ENCODE peak calls at places on chromosome 1, in seven cellular contexts. One of them, this sample, is unnamed. For H3K4me1, the result is how much of the 10 kb centered on the place peaks cover.

GRCh38 chr1:116167625-116168276 is 56.6 kb downstream of the MAB21L3 start:
- DNase-seq in colonic mucosa: peak
- DNase-seq in K562: peak
- DNase-seq in DND-41: no peak
- DNase-seq in psoas muscle: peak
- DNase-seq in lower lobe of right lung: no peak
- DNase-seq in cardiac muscle cell: peak
- DNase-seq in this sample: no peak

GRCh38 chr1:84146375-84147032 is 2.4 kb downstream of the PRKACB start:
- DNase-seq in colonic mucosa: no peak
- DNase-seq in K562: no peak
- DNase-seq in DND-41: no peak
- DNase-seq in psoas muscle: no peak
- DNase-seq in lower lobe of right lung: no peak
- DNase-seq in cardiac muscle cell: no peak
- DNase-seq in this sample: no peak

GRCh38 chr1:236066828-236067386 is 2.0 kb upstream of the NID1 start:
- DNase-seq in colonic mucosa: peak
- DNase-seq in K562: no peak
- DNase-seq in DND-41: peak
- DNase-seq in psoas muscle: peak
- DNase-seq in lower lobe of right lung: peak
- DNase-seq in cardiac muscle cell: peak
- DNase-seq in this sample: peak

GRCh38 chr1:247407180-247407616 is 8.8 kb upstream of the NLRP3 start:
- DNase-seq in colonic mucosa: no peak
- DNase-seq in K562: no peak
- DNase-seq in DND-41: no peak
- DNase-seq in psoas muscle: no peak
- DNase-seq in lower lobe of right lung: peak
- DNase-seq in cardiac muscle cell: no peak
- DNase-seq in this sample: peak

GRCh38 chr1:227437495-227438008 is 119.3 kb upstream of the CDC42BPA start:
- DNase-seq in colonic mucosa: no peak
- DNase-seq in K562: peak
- DNase-seq in DND-41: no peak
- DNase-seq in psoas muscle: no peak
- DNase-seq in lower lobe of right lung: no peak
- DNase-seq in cardiac muscle cell: peak
- DNase-seq in this sample: no peak

GRCh38 chr1:233295775-233296322 is 324 bp upstream of the PCNX2 start:
- DNase-seq in colonic mucosa: no peak
- DNase-seq in K562: no peak
- DNase-seq in DND-41: no peak
- DNase-seq in psoas muscle: no peak
- DNase-seq in lower lobe of right lung: no peak
- DNase-seq in cardiac muscle cell: no peak
- DNase-seq in this sample: no peak

GRCh38 chr1:97053275-97053674 is 331.7 kb downstream of the PTBP2 start:
- DNase-seq in colonic mucosa: no peak
- DNase-seq in K562: no peak
- DNase-seq in DND-41: no peak
- DNase-seq in psoas muscle: no peak
- DNase-seq in lower lobe of right lung: no peak
- DNase-seq in cardiac muscle cell: no peak
- DNase-seq in this sample: no peak

GRCh38 chr1:9836632-9836960 is 12.8 kb upstream of the CLSTN1 start:
- DNase-seq in colonic mucosa: no peak
- DNase-seq in K562: no peak
- DNase-seq in DND-41: no peak
- DNase-seq in psoas muscle: no peak
- DNase-seq in lower lobe of right lung: peak
- DNase-seq in cardiac muscle cell: no peak
- DNase-seq in this sample: no peak

GRCh38 chr1:169345500-169345899 is 22.1 kb downstream of the NME7 start:
- DNase-seq in colonic mucosa: no peak
- DNase-seq in K562: no peak
- DNase-seq in DND-41: no peak
- DNase-seq in psoas muscle: no peak
- DNase-seq in lower lobe of right lung: no peak
- DNase-seq in cardiac muscle cell: no peak
- DNase-seq in this sample: no peak

GRCh38 chr1:6268431-6268830 is 7.5 kb upstream of the GPR153 start:
- DNase-seq in colonic mucosa: no peak
- DNase-seq in K562: no peak
- DNase-seq in DND-41: no peak
- DNase-seq in psoas muscle: no peak
- DNase-seq in lower lobe of right lung: no peak
- DNase-seq in cardiac muscle cell: peak
- DNase-seq in this sample: no peak

GRCh38 chr1:93753766-93754763 is 72.4 kb upstream of the BCAR3 start:
- DNase-seq in colonic mucosa: no peak
- DNase-seq in K562: no peak
- DNase-seq in DND-41: no peak
- DNase-seq in psoas muscle: no peak
- DNase-seq in lower lobe of right lung: no peak
- DNase-seq in cardiac muscle cell: no peak
- DNase-seq in this sample: no peak

GRCh38 chr1:74772945-74773344 is 40.0 kb downstream of the TYW3 start:
- DNase-seq in colonic mucosa: no peak
- DNase-seq in K562: no peak
- DNase-seq in DND-41: no peak
- DNase-seq in psoas muscle: no peak
- DNase-seq in lower lobe of right lung: no peak
- DNase-seq in cardiac muscle cell: no peak
- DNase-seq in this sample: no peak

GRCh38 chr1:221439008-221439733 is 302.7 kb downstream of the DUSP10 start:
- DNase-seq in colonic mucosa: no peak
- DNase-seq in K562: no peak
- DNase-seq in DND-41: no peak
- DNase-seq in psoas muscle: no peak
- DNase-seq in lower lobe of right lung: no peak
- DNase-seq in cardiac muscle cell: no peak
- DNase-seq in this sample: no peak

GRCh38 chr1:9211291-9211811 is 23.2 kb upstream of the H6PD start:
- DNase-seq in colonic mucosa: no peak
- DNase-seq in K562: peak
- DNase-seq in DND-41: no peak
- DNase-seq in psoas muscle: no peak
- DNase-seq in lower lobe of right lung: no peak
- DNase-seq in cardiac muscle cell: no peak
- DNase-seq in this sample: no peak

GRCh38 chr1:174405219-174405618 is 42.5 kb upstream of the GPR52 start:
- DNase-seq in colonic mucosa: no peak
- DNase-seq in K562: no peak
- DNase-seq in DND-41: no peak
- DNase-seq in psoas muscle: no peak
- DNase-seq in lower lobe of right lung: no peak
- DNase-seq in cardiac muscle cell: no peak
- DNase-seq in this sample: no peak

GRCh38 chr1:13617108-13617507 is 33.5 kb downstream of the PDPN start:
- DNase-seq in colonic mucosa: no peak
- DNase-seq in K562: no peak
- DNase-seq in DND-41: no peak
- DNase-seq in psoas muscle: no peak
- DNase-seq in lower lobe of right lung: no peak
- DNase-seq in cardiac muscle cell: no peak
- DNase-seq in this sample: no peak

GRCh38 chr1:101244842-101245574 is 8.2 kb downstream of the S1PR1 start:
- DNase-seq in colonic mucosa: no peak
- DNase-seq in K562: no peak
- DNase-seq in DND-41: no peak
- DNase-seq in psoas muscle: no peak
- DNase-seq in lower lobe of right lung: no peak
- DNase-seq in cardiac muscle cell: no peak
- DNase-seq in this sample: no peak

GRCh38 chr1:15345711-15346355 is 63.9 kb upstream of the EFHD2 start:
- DNase-seq in colonic mucosa: peak
- DNase-seq in K562: peak
- DNase-seq in DND-41: no peak
- DNase-seq in psoas muscle: peak
- DNase-seq in lower lobe of right lung: peak
- DNase-seq in cardiac muscle cell: no peak
- DNase-seq in this sample: no peak

GRCh38 chr1:208083016-208083714 is 161.0 kb downstream of the PLXNA2 start:
- DNase-seq in colonic mucosa: no peak
- DNase-seq in K562: no peak
- DNase-seq in DND-41: no peak
- DNase-seq in psoas muscle: no peak
- DNase-seq in lower lobe of right lung: no peak
- DNase-seq in cardiac muscle cell: no peak
- DNase-seq in this sample: no peak

GRCh38 chr1:18132707-18133066 is 25.1 kb downstream of the IGSF21 start:
- DNase-seq in colonic mucosa: no peak
- DNase-seq in K562: no peak
- DNase-seq in DND-41: no peak
- DNase-seq in psoas muscle: no peak
- DNase-seq in lower lobe of right lung: no peak
- DNase-seq in cardiac muscle cell: no peak
- DNase-seq in this sample: no peak

GRCh38 chr1:217569021-217569420 is 61.9 kb downstream of the GPATCH2 start:
- DNase-seq in colonic mucosa: no peak
- DNase-seq in K562: no peak
- DNase-seq in DND-41: no peak
- DNase-seq in psoas muscle: no peak
- DNase-seq in lower lobe of right lung: no peak
- DNase-seq in cardiac muscle cell: no peak
- DNase-seq in this sample: no peak

DNA sequence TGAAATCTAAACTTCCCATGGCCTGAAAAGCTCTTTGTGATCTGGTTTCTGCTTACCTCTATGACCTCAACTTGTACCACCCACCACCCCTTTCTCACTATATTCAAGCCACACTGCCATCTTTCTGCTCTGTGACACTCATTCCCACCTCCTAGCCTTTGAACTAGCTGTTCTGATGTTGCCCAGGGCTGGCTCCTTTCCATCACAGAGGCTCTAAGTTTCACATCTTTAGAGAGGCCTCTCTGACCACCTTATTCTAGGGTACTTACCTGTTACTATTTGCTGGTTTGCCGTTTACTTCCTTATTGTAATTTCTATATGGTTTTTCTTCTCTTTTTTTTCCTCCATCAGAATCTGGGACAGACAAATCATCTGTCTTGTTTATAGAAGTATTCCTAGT is 4.3 kb downstream of the MPZL1 start:
- DNase-seq in colonic mucosa: no peak
- DNase-seq in K562: no peak
- DNase-seq in DND-41: no peak
- DNase-seq in psoas muscle: no peak
- DNase-seq in lower lobe of right lung: no peak
- DNase-seq in cardiac muscle cell: no peak
- DNase-seq in this sample: no peak
- H3K4me1 ChIP-seq in colonic mucosa: under half
- H3K4me1 ChIP-seq in K562: under half
- H3K4me1 ChIP-seq in DND-41: under half
- H3K4me1 ChIP-seq in psoas muscle: under half
- H3K4me1 ChIP-seq in lower lobe of right lung: under half
- H3K4me1 ChIP-seq in cardiac muscle cell: under half
- H3K4me1 ChIP-seq in this sample: under half

DNA sequence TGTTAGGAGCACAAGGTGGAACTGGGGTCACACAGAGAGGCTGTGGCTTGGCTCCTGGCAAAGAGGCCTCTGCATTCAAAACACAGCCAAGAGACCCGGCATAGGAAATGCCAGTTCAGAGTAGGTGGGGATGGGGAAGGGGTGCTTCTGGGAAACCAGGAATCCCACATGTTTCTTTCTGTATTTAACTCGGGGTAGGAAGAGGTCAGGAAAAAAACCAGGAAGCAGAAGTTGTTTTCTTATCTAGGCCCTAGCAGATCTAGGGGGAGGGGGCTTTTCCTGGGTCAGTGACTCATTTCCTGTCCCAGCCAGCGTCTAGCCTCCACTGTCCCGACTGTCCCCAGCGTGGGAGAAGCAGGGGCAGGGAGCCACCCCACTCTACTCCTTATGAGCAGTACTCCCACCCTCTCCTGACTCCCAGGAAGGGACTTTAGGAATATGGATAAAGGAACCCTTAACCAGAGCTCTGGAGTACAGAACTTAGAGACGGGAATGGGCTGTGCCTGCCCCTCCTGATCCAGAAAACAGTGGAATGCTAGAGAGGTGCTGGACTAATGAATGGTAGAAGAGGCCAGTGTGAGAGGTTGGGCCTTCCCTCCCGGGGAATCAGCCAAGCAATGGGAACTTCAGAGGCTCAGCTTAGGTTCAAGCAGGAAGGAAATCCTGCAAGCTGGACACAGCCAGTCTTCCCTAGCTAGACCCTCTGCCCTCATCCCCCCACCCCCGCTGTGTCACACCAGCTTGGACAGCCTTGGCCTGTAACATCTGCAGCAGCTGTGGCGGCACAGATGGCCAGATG is 5.7 kb downstream of the FHL3 start:
- DNase-seq in colonic mucosa: no peak
- DNase-seq in K562: peak
- DNase-seq in DND-41: no peak
- DNase-seq in psoas muscle: peak
- DNase-seq in lower lobe of right lung: peak
- DNase-seq in cardiac muscle cell: no peak
- DNase-seq in this sample: no peak
- H3K27ac ChIP-seq in colonic mucosa: peak
- H3K27ac ChIP-seq in K562: peak
- H3K27ac ChIP-seq in DND-41: no peak
- H3K27ac ChIP-seq in psoas muscle: peak
- H3K27ac ChIP-seq in lower lobe of right lung: peak
- H3K27ac ChIP-seq in cardiac muscle cell: peak
- H3K27ac ChIP-seq in this sample: peak

GRCh38 chr1:167212025-167212424 is 8.7 kb upstream of the POU2F1 start:
- DNase-seq in colonic mucosa: no peak
- DNase-seq in K562: no peak
- DNase-seq in DND-41: no peak
- DNase-seq in psoas muscle: no peak
- DNase-seq in lower lobe of right lung: no peak
- DNase-seq in cardiac muscle cell: no peak
- DNase-seq in this sample: no peak
- H3K4me1 ChIP-seq in colonic mucosa: under half
- H3K4me1 ChIP-seq in K562: under half
- H3K4me1 ChIP-seq in DND-41: under half
- H3K4me1 ChIP-seq in psoas muscle: under half
- H3K4me1 ChIP-seq in lower lobe of right lung: under half
- H3K4me1 ChIP-seq in cardiac muscle cell: under half
- H3K4me1 ChIP-seq in this sample: under half

GRCh38 chr1:162207862-162208261 is 138.4 kb downstream of the NOS1AP start:
- DNase-seq in colonic mucosa: no peak
- DNase-seq in K562: no peak
- DNase-seq in DND-41: no peak
- DNase-seq in psoas muscle: no peak
- DNase-seq in lower lobe of right lung: no peak
- DNase-seq in cardiac muscle cell: no peak
- DNase-seq in this sample: no peak

GRCh38 chr1:162204129-162204882 is 134.8 kb downstream of the NOS1AP start:
- DNase-seq in colonic mucosa: no peak
- DNase-seq in K562: no peak
- DNase-seq in DND-41: no peak
- DNase-seq in psoas muscle: no peak
- DNase-seq in lower lobe of right lung: no peak
- DNase-seq in cardiac muscle cell: no peak
- DNase-seq in this sample: no peak

GRCh38 chr1:162204883-162205132 is 135.3 kb downstream of the NOS1AP start:
- DNase-seq in colonic mucosa: no peak
- DNase-seq in K562: no peak
- DNase-seq in DND-41: no peak
- DNase-seq in psoas muscle: no peak
- DNase-seq in lower lobe of right lung: no peak
- DNase-seq in cardiac muscle cell: no peak
- DNase-seq in this sample: no peak

GRCh38 chr1:162206300-162206699 is 136.8 kb downstream of the NOS1AP start:
- DNase-seq in colonic mucosa: no peak
- DNase-seq in K562: no peak
- DNase-seq in DND-41: no peak
- DNase-seq in psoas muscle: no peak
- DNase-seq in lower lobe of right lung: no peak
- DNase-seq in cardiac muscle cell: no peak
- DNase-seq in this sample: no peak

GRCh38 chr1:162206749-162207635 is 137.5 kb downstream of the NOS1AP start:
- DNase-seq in colonic mucosa: peak
- DNase-seq in K562: no peak
- DNase-seq in DND-41: no peak
- DNase-seq in psoas muscle: no peak
- DNase-seq in lower lobe of right lung: peak
- DNase-seq in cardiac muscle cell: peak
- DNase-seq in this sample: no peak
- H3K27ac ChIP-seq in colonic mucosa: peak
- H3K27ac ChIP-seq in K562: no peak
- H3K27ac ChIP-seq in DND-41: no peak
- H3K27ac ChIP-seq in psoas muscle: no peak
- H3K27ac ChIP-seq in lower lobe of right lung: no peak
- H3K27ac ChIP-seq in cardiac muscle cell: no peak
- H3K27ac ChIP-seq in this sample: no peak